ENCODE peak calls at places on chromosomes 3 and 15, in eight cellular contexts. G is psoas muscle, C is stomach, P is tibial artery, N is Calu3, M is K562, W is thyroid gland, R is kidney epithelial cell. V is an unnamed sample.

GRCh38 chr3:98513136-98513535 is 9.6 kb downstream of the CLDND1 start:
- DNase-seq in C (no peak), R (no peak), P (no peak), M (no peak), N (peak), W (no peak), G (peak), V (no peak)

GRCh38 chr3:68874551-68875348 is 57.6 kb downstream of the TAFA4 start:
- DNase-seq in P (no peak), R (no peak), W (no peak), C (no peak), M (no peak), N (no peak), G (no peak), V (no peak)

GRCh38 chr15:65286069-65286703 is 497 bp downstream of the PARP16 start:
- DNase-seq in P (peak), G (no peak), N (no peak), R (no peak), W (peak), M (peak), C (peak), V (no peak)

GRCh38 chr15:38474155-38474757 is 20.3 kb downstream of the FAM98B start:
- DNase-seq in W (no peak), R (no peak), G (no peak), M (peak), N (peak), P (no peak), C (no peak), V (peak)

GRCh38 chr3:47250309-47251060 is 32.1 kb downstream of the KIF9 start:
- DNase-seq in N (peak), C (peak), M (peak), G (peak), R (no peak), W (peak), P (no peak), V (peak)

GRCh38 chr3:43932921-43933320 is 242.2 kb downstream of the ABHD5 start:
- DNase-seq in C (no peak), W (no peak), P (no peak), M (no peak), N (no peak), G (no peak), R (no peak), V (peak)

GRCh38 chr3:72190050-72190449 is 405.1 kb upstream of the PROK2 start:
- DNase-seq in N (no peak), R (no peak), W (no peak), C (no peak), M (no peak), G (no peak), P (no peak), V (no peak)

GRCh38 chr15:55829826-55830225 is 86.9 kb upstream of the PRTG start:
- DNase-seq in W (no peak), M (no peak), C (no peak), R (no peak), P (no peak), G (no peak), N (no peak), V (no peak)

GRCh38 chr3:29331035-29331434 is 50.2 kb downstream of the RBMS3 start:
- DNase-seq in G (no peak), M (no peak), C (no peak), N (no peak), R (no peak), P (no peak), W (no peak), V (no peak)

GRCh38 chr3:13420817-13421755 is 964 bp upstream of the NUP210 start:
- DNase-seq in G (no peak), N (no peak), M (peak), R (peak), C (peak), W (peak), P (no peak), V (no peak)

GRCh38 chr3:161689699-161690098 is 193.1 kb downstream of the OTOL1 start:
- DNase-seq in P (no peak), R (no peak), G (no peak), W (no peak), M (no peak), C (no peak), N (no peak), V (no peak)

GRCh38 chr15:59812185-59812870 is 123.2 kb upstream of the BNIP2 start:
- DNase-seq in W (no peak), N (no peak), R (no peak), G (no peak), P (no peak), M (no peak), C (no peak), V (no peak)

GRCh38 chr15:29636140-29636539 is 186.1 kb downstream of the TJP1 start:
- DNase-seq in W (peak), G (no peak), R (no peak), N (no peak), M (no peak), C (no peak), P (no peak), V (no peak)

GRCh38 chr3:138875754-138876664 is 41.3 kb upstream of the PIK3CB start:
- DNase-seq in R (no peak), M (peak), W (no peak), G (no peak), P (no peak), C (no peak), N (no peak), V (no peak)

GRCh38 chr15:20645956-20646355 is 104.4 kb upstream of the GOLGA6L6 start:
- DNase-seq in M (no peak), R (no peak), G (no peak), P (no peak), N (no peak), W (peak), C (no peak), V (no peak)

GRCh38 chr3:71016141-71016845 is 567.2 kb downstream of the FOXP1 start:
- DNase-seq in G (no peak), R (no peak), C (no peak), P (no peak), M (no peak), W (no peak), N (no peak), V (no peak)

GRCh38 chr3:47475029-47475569 is 642 bp downstream of the SCAP start:
- DNase-seq in P (no peak), C (no peak), N (no peak), G (no peak), M (peak), W (no peak), R (no peak), V (peak)

GRCh38 chr3:117219296-117219695 is 509.7 kb downstream of the TUSC7 start:
- DNase-seq in M (no peak), W (no peak), C (no peak), G (no peak), R (no peak), N (no peak), P (no peak), V (no peak)

GRCh38 chr15:35533130-35534110 is 12.5 kb downstream of the DPH6 start:
- DNase-seq in C (no peak), R (no peak), N (no peak), G (no peak), P (no peak), M (no peak), W (no peak), V (no peak)

GRCh38 chr15:65550681-65551098 is 20.4 kb downstream of the HACD3 start:
- DNase-seq in M (peak), W (no peak), G (no peak), N (no peak), C (no peak), R (no peak), P (no peak), V (no peak)

GRCh38 chr3:8445861-8446260 is 55.8 kb upstream of the LMCD1 start:
- DNase-seq in W (no peak), N (peak), P (no peak), R (peak), C (no peak), G (no peak), M (no peak), V (no peak)

GRCh38 chr3:154294016-154294415 is 30.3 kb downstream of the DHX36 start:
- DNase-seq in P (no peak), M (no peak), N (no peak), C (no peak), R (no peak), W (no peak), G (no peak), V (no peak)

GRCh38 chr3:112303811-112304325 is 9.9 kb upstream of the SLC9C1 start:
- DNase-seq in C (no peak), N (no peak), G (no peak), M (no peak), R (no peak), W (peak), P (no peak), V (no peak)

GRCh38 chr15:96693990-96694517 is 363.6 kb downstream of the NR2F2 start:
- DNase-seq in C (no peak), N (no peak), G (no peak), W (no peak), P (no peak), R (peak), M (no peak), V (no peak)

GRCh38 chr3:161217496-161217895 is 3.6 kb upstream of the NMD3 start:
- DNase-seq in N (no peak), W (no peak), R (no peak), M (no peak), C (no peak), G (no peak), P (no peak), V (no peak)

GRCh38 chr3:8505621-8506020 is 4.0 kb downstream of the LMCD1 start:
- DNase-seq in C (peak), M (no peak), P (peak), R (no peak), W (peak), G (no peak), N (no peak), V (no peak)

GRCh38 chr3:167728631-167729335 is 5.9 kb downstream of the PDCD10 start:
- DNase-seq in C (no peak), G (no peak), W (no peak), N (no peak), M (peak), R (no peak), P (no peak), V (no peak)

GRCh38 chr15:101043911-101044624 is 124.9 kb downstream of the LRRK1 start:
- DNase-seq in P (peak), M (no peak), R (no peak), N (no peak), W (no peak), C (peak), G (no peak), V (no peak)

GRCh38 chr3:56923546-56924224 is 121.9 kb upstream of the ARHGEF3 start:
- DNase-seq in M (no peak), P (no peak), W (peak), R (peak), C (peak), N (peak), G (no peak), V (no peak)

GRCh38 chr15:29204356-29204755 is 65.3 kb downstream of the NSMCE3 start:
- DNase-seq in N (no peak), R (no peak), P (no peak), W (no peak), M (no peak), G (no peak), C (no peak), V (no peak)

GRCh38 chr3:2504912-2505311 is 406.2 kb downstream of the CNTN4 start:
- DNase-seq in R (no peak), W (no peak), C (no peak), P (no peak), N (no peak), G (no peak), M (no peak), V (no peak)

GRCh38 chr3:159732172-159733111 is 256.2 kb upstream of the IL12A start:
- DNase-seq in M (no peak), N (peak), P (no peak), R (no peak), C (no peak), W (peak), G (no peak), V (no peak)

GRCh38 chr3:13115991-13116390 is 42.8 kb upstream of the IQSEC1 start:
- DNase-seq in C (no peak), P (peak), G (no peak), R (no peak), W (no peak), N (no peak), M (no peak), V (no peak)

GRCh38 chr15:64690578-64691296 is 84.7 kb downstream of the RBPMS2 start:
- DNase-seq in C (no peak), P (no peak), G (no peak), N (no peak), M (no peak), R (no peak), W (no peak), V (no peak)

GRCh38 chr15:23035964-23036566 is 3.3 kb downstream of the TUBGCP5 start:
- DNase-seq in R (no peak), N (peak), C (peak), M (peak), P (no peak), G (no peak), W (peak), V (peak)

GRCh38 chr15:47384316-47384715 is 333.0 kb upstream of the SEMA6D start:
- DNase-seq in M (no peak), R (peak), W (peak), N (no peak), G (peak), P (no peak), C (no peak), V (no peak)

GRCh38 chr3:40265181-40265580 is 44.3 kb upstream of the EIF1B start:
- DNase-seq in P (no peak), R (no peak), N (no peak), M (no peak), W (no peak), G (no peak), C (no peak), V (no peak)

GRCh38 chr3:141367038-141367730 is 1.1 kb upstream of the ZBTB38 start:
- DNase-seq in C (no peak), P (peak), G (peak), R (peak), N (peak), W (no peak), M (no peak), V (no peak)

GRCh38 chr3:4776980-4777581 is 202.2 kb upstream of the BHLHE40 start:
- DNase-seq in P (no peak), C (no peak), N (no peak), W (no peak), R (no peak), M (no peak), G (no peak), V (no peak)

GRCh38 chr3:42094992-42095391 is 3.8 kb downstream of the TRAK1 start:
- DNase-seq in W (no peak), C (no peak), R (no peak), N (no peak), P (no peak), G (no peak), M (no peak), V (no peak)
- TF ChIP-seq CTCF in W (no peak), C (no peak), R (no peak), N (no peak), P (no peak), G (no peak), M (no peak), V (no peak)

GRCh38 chr15:49620174-49620573 is 444 bp downstream of the FAM227B start:
- DNase-seq in G (no peak), P (no peak), R (no peak), M (no peak), W (no peak), C (no peak), N (no peak), V (no peak)
- TF ChIP-seq CTCF in G (peak), P (no peak), R (no peak), M (no peak), W (no peak), C (peak), N (no peak), V (no peak)

GRCh38 chr15:45234562-45235235 is 17.3 kb upstream of the SLC28A2 start:
- DNase-seq in R (no peak), G (no peak), C (no peak), M (no peak), N (peak), W (no peak), P (no peak), V (no peak)
- TF ChIP-seq CTCF in R (no peak), G (no peak), C (no peak), M (no peak), N (no peak), W (no peak), P (no peak), V (no peak)

DNA sequence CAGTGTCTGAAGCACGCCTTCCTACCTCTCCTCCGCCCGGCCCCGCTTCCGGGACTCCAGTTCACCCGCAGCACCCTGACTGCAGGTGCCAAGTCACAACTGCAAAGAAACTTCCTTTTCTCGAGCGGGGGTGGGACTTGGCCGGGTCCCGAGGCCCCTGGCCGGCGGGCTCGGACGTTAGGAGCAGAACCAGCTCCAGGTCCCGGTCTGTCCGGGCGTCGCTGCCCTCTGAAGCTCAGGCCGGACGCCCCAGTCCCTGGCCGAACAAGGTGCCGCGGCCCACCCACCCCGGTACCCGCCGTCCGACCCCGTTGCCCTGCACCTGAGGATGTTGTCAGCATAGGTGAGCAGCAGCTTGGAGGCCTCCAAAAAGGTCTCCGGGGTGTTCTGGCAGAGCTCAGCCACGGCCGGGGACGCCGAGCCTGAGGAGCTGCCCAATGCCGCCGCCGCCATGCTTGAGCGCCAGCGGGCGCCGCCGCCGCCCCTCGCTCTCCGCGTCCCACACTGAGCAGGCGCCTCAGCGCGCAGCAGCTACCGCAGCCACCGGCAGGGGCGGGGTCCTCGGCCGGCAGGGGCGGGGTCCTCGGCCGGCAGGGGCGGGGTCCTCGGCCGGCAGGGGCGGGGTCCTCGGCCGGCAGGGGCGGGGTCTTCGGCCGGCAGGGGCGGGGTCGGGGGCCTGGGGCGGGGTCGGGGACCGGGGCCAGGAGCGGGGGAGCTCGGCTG is at the start of gene NGLY1:
- DNase-seq in R (peak), M (peak), N (peak), P (peak), C (peak), W (peak), G (peak), V (peak)
- TF ChIP-seq CTCF in R (no peak), M (peak), N (no peak), P (peak), C (peak), W (peak), G (peak), V (no peak)

GRCh38 chr15:61835476-61836106 is 224.7 kb downstream of the VPS13C start:
- DNase-seq in N (peak), M (peak), C (peak), W (peak), R (no peak), G (peak), P (peak), V (peak)
- TF ChIP-seq CTCF in N (peak), M (peak), C (peak), W (peak), R (peak), G (peak), P (peak), V (peak)

GRCh38 chr15:40443846-40444245 is 3.1 kb downstream of the BAHD1 start:
- DNase-seq in P (no peak), W (no peak), G (no peak), R (no peak), M (no peak), N (no peak), C (no peak), V (no peak)

GRCh38 chr15:40443255-40443654 is 2.5 kb downstream of the BAHD1 start:
- DNase-seq in C (no peak), M (no peak), W (no peak), P (no peak), N (no peak), G (no peak), R (no peak), V (no peak)

GRCh38 chr15:40440300-40441011 is at the start of gene BAHD1:
- DNase-seq in C (peak), W (peak), N (peak), M (peak), G (peak), R (peak), P (peak), V (peak)

GRCh38 chr15:40441012-40441735 is 421 bp downstream of the BAHD1 start:
- DNase-seq in M (peak), N (no peak), P (no peak), R (no peak), C (no peak), W (no peak), G (no peak), V (no peak)

DNA sequence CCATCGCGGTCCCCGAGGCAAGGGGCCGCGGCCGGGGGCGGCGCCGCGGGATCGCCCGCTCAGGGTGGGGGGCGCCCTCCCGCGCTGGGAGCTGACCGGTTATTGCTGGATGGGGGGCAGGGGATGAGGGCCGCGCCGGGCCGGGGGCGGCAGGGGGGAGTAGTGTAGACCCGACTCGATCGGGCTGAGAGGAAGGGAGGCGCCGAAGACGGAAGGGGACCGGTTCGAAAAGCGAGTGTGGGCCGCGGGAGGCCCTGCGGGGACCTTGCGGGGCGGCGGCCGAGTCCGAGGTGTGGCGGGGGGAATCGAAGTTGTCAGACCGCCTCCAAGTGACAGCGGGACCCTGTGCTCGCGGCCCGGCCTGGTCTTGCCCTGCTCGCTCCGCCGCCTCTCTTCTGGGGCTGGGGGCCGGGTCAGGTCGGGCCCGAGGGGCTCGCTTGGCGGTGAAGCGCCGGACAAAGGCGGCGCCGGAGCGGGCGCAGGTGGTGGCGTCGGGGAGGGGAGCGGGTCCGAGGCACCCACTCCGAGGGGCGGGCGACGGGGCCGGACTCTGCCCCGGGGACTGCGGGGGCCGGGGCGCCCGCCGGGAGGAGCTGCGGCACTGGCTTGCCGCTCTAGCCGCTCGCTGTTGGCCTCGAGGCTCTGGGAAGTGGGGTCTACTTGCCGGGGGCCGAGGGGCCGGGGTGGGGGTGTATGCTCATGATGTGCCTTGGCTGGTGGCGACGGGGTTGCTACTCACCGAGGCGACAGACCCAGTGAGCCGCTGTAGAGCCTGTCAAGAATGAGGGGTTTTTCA is 1.2 kb downstream of the BAHD1 start:
- DNase-seq in N (no peak), C (no peak), M (peak), W (peak), G (no peak), P (peak), R (no peak), V (peak)
- TF ChIP-seq CTCF in N (no peak), C (no peak), M (peak), W (peak), G (peak), P (no peak), R (no peak), V (peak)

V was measured in SK-N-SH.